ENCODE peak calls at places on chromosome 20, in six cellular contexts. B is fibroblast of the aortic adventitia, M is body of pancreas, A is NCI-H2171 treated with DMSO at 0.1 percent for 48 hours, V is GM06990, W is stromal cell of bone marrow. G is an unnamed sample.

GRCh38 chr20:38079353-38079752 is 45.8 kb downstream of the RPRD1B start:
- DNase-seq in W (no peak), V (no peak), A (no peak), B (no peak), M (no peak), G (no peak)

GRCh38 chr20:38286586-38287502 is 17.1 kb upstream of the BPI start:
- DNase-seq in B (no peak), W (no peak), V (no peak), A (no peak), M (no peak), G (no peak)

GRCh38 chr20:44012466-44013226 is 98.0 kb downstream of the TOX2 start:
- DNase-seq in M (no peak), V (no peak), B (no peak), W (no peak), A (no peak), G (no peak)

GRCh38 chr20:59992531-59992930 is 34.3 kb downstream of the CDH26 start:
- DNase-seq in A (no peak), W (no peak), B (no peak), V (no peak), M (no peak), G (no peak)

GRCh38 chr20:17024513-17025105 is 202.2 kb upstream of the PCSK2 start:
- DNase-seq in M (no peak), A (no peak), B (no peak), V (no peak), W (no peak), G (no peak)

GRCh38 chr20:62377615-62378085 is 9.3 kb upstream of the RPS21 start:
- DNase-seq in W (no peak), A (no peak), M (peak; percentile 72), B (no peak), V (no peak), G (no peak)

GRCh38 chr20:44309763-44310663 is 989 bp downstream of the FITM2 start:
- DNase-seq in A (no peak), W (peak; percentile 56), V (no peak), M (peak; percentile 39), B (peak; percentile 76), G (peak; percentile 15)

GRCh38 chr20:58850693-58851174 is at the start of gene GNAS-AS1:
- DNase-seq in W (peak; percentile 70), M (peak; percentile 86), A (peak; percentile 72), B (peak; percentile 88), V (peak; percentile 88), G (no peak)

GRCh38 chr20:48983423-48984400 is 62.2 kb downstream of the ARFGEF2 start:
- DNase-seq in A (no peak), B (peak; percentile 95), W (peak; percentile 3), V (no peak), M (peak; percentile 80), G (peak; percentile 99)

GRCh38 chr20:34871966-34872603 is 571 bp downstream of the GGT7 start:
- DNase-seq in V (no peak), B (no peak), M (no peak), A (peak; percentile 43), W (no peak), G (no peak)

GRCh38 chr20:11544029-11544678 is 373.5 kb upstream of the BTBD3 start:
- DNase-seq in W (peak; percentile 54), B (peak; percentile 86), M (peak; percentile 31), V (no peak), A (peak; percentile 70), G (peak; percentile 74)

GRCh38 chr20:54510546-54511129 is 35.2 kb downstream of the DOK5 start:
- DNase-seq in B (peak; percentile 53), V (no peak), M (peak; percentile 14), A (no peak), W (no peak), G (no peak)

GRCh38 chr20:9852566-9852965 is 13.7 kb upstream of the PAK5 start:
- DNase-seq in M (no peak), A (no peak), B (no peak), W (no peak), V (no peak), G (no peak)

GRCh38 chr20:35226775-35227681 is 538 bp downstream of the MMP24 start:
- DNase-seq in A (peak; percentile 59), M (peak; percentile 57), W (no peak), V (peak; percentile 12), B (peak; percentile 26), G (peak; percentile 35)

GRCh38 chr20:40741507-40742106 is 52.6 kb upstream of the MAFB start:
- DNase-seq in V (no peak), W (peak; percentile 10), B (peak; percentile 44), A (peak; percentile 7), M (peak; percentile 41), G (peak; percentile 61)

GRCh38 chr20:62356948-62357667 is 10.0 kb downstream of the LAMA5 start:
- DNase-seq in V (no peak), B (peak; percentile 72), A (no peak), W (no peak), M (peak; percentile 61), G (peak; percentile 84)

GRCh38 chr20:44231193-44231592 is 15.9 kb upstream of the GDAP1L1 start:
- DNase-seq in M (no peak), W (no peak), B (no peak), A (no peak), V (no peak), G (no peak)

GRCh38 chr20:17796096-17796563 is 96.4 kb downstream of the BANF2 start:
- DNase-seq in W (peak; percentile 69), M (peak; percentile 90), B (peak; percentile 89), V (no peak), A (no peak), G (peak; percentile 57)

GRCh38 chr20:44409132-44409600 is 53.7 kb downstream of the HNF4A start:
- DNase-seq in W (peak; percentile 92), V (no peak), M (no peak), B (peak; percentile 86), A (no peak), G (no peak)

GRCh38 chr20:37669062-37669772 is 24.6 kb upstream of the CTNNBL1 start:
- DNase-seq in M (no peak), A (no peak), B (no peak), W (no peak), V (no peak), G (no peak)

GRCh38 chr20:33654680-33655161 is 7.4 kb upstream of the C20orf144 start:
- DNase-seq in M (peak; percentile 50), V (no peak), A (no peak), B (no peak), W (no peak), G (no peak)

GRCh38 chr20:63941282-63942060 is 14.7 kb downstream of the UCKL1 start:
- DNase-seq in M (no peak), B (no peak), V (peak; percentile 74), A (peak; percentile 44), W (no peak), G (no peak)

GRCh38 chr20:60138263-60139127 is 180.3 kb downstream of the CDH26 start:
- DNase-seq in A (no peak), W (no peak), M (peak; percentile 48), V (peak; percentile 55), B (no peak), G (no peak)

GRCh38 chr20:45814314-45814713 is 1.9 kb downstream of the UBE2C start:
- DNase-seq in V (no peak), W (no peak), M (no peak), B (no peak), A (no peak), G (no peak)

GRCh38 chr20:57943291-57943690 is 233.5 kb upstream of the PMEPA1 start:
- DNase-seq in V (no peak), B (no peak), A (no peak), W (no peak), M (no peak), G (no peak)

G was measured in endothelial cell of umbilical vein.